ENCODE peak calls at places on chromosomes 4 and X, in ten cellular contexts. U is body of pancreas, J is suprapubic skin, G is stomach, N is endothelial cell of umbilical vein, L is Peyer's patch, H is HCT116, Y is K562, Z is ovary, P is HepG2. O is an unnamed sample. For H3K36me3, the result is how much of the 10 kb centered on the place peaks cover.

GRCh38 chrX:140572724-140573123 is 67.9 kb upstream of the SOX3 start:
- DNase-seq in U (peak), J (no peak), G (peak), N (no peak), L (peak), H (no peak), Y (peak), Z (no peak), P (peak), O (no peak)

GRCh38 chr4:153553155-153553819 is 87.1 kb downstream of the TMEM131L start:
- DNase-seq in U (no peak), J (no peak), G (no peak), N (no peak), L (no peak), H (no peak), Y (no peak), Z (no peak), P (no peak), O (no peak)

GRCh38 chr4:94127707-94128328 is 79.8 kb upstream of the SMARCAD1 start:
- DNase-seq in U (no peak), J (no peak), G (no peak), N (peak), L (no peak), H (peak), Y (peak), Z (no peak), P (peak), O (no peak)

GRCh38 chr4:128958194-128958593 is 135.1 kb downstream of the SCLT1 start:
- DNase-seq in U (no peak), J (no peak), G (no peak), N (no peak), L (no peak), H (no peak), Y (no peak), Z (no peak), P (peak), O (no peak)

GRCh38 chr4:165288226-165288625 is 39.2 kb upstream of the MSMO1 start:
- DNase-seq in U (no peak), J (no peak), G (no peak), N (no peak), L (no peak), H (no peak), Y (no peak), Z (no peak), P (no peak), O (no peak)

GRCh38 chrX:24343719-24344118 is 16.7 kb upstream of the SUPT20HL1 start:
- DNase-seq in U (no peak), J (no peak), G (no peak), N (no peak), L (no peak), H (no peak), Y (no peak), Z (no peak), P (no peak), O (no peak)

GRCh38 chr4:86896596-86896995 is 4.4 kb upstream of the C4orf36 start:
- DNase-seq in U (no peak), J (no peak), G (no peak), N (no peak), L (no peak), H (no peak), Y (no peak), Z (no peak), P (no peak), O (no peak)

GRCh38 chr4:153241970-153242847 is 38.0 kb downstream of the TRIM2 start:
- DNase-seq in U (no peak), J (no peak), G (no peak), N (peak), L (no peak), H (no peak), Y (no peak), Z (no peak), P (peak), O (peak)

GRCh38 chr4:163624727-163625126 is 130.2 kb downstream of the TMA16 start:
- DNase-seq in U (no peak), J (no peak), G (no peak), N (no peak), L (no peak), H (no peak), Y (no peak), Z (no peak), P (no peak), O (no peak)

GRCh38 chr4:5751073-5751917 is 40.3 kb downstream of the EVC start:
- DNase-seq in U (no peak), J (no peak), G (no peak), N (no peak), L (no peak), H (no peak), Y (peak), Z (no peak), P (no peak), O (no peak)

GRCh38 chr4:121243476-121243875 is 79.4 kb upstream of the TNIP3 start:
- DNase-seq in U (no peak), J (no peak), G (no peak), N (no peak), L (no peak), H (no peak), Y (no peak), Z (no peak), P (no peak), O (no peak)

GRCh38 chr4:100206850-100207249 is 16.6 kb upstream of the DDIT4L start:
- DNase-seq in U (no peak), J (no peak), G (no peak), N (no peak), L (no peak), H (no peak), Y (no peak), Z (no peak), P (no peak), O (no peak)

GRCh38 chr4:41142946-41143720 is 71.2 kb downstream of the APBB2 start:
- DNase-seq in U (peak), J (peak), G (peak), N (peak), L (no peak), H (no peak), Y (no peak), Z (peak), P (no peak), O (no peak)

GRCh38 chr4:121472937-121473721 is 92.3 kb upstream of the QRFPR start:
- DNase-seq in U (no peak), J (no peak), G (no peak), N (no peak), L (no peak), H (no peak), Y (no peak), Z (no peak), P (no peak), O (no peak)

GRCh38 chr4:146329042-146329716 is 114.8 kb downstream of the REELD1 start:
- DNase-seq in U (no peak), J (no peak), G (no peak), N (peak), L (no peak), H (no peak), Y (no peak), Z (no peak), P (no peak), O (no peak)

GRCh38 chr4:7649741-7650531 is 215.2 kb upstream of the PSAPL1 start:
- DNase-seq in U (no peak), J (no peak), G (no peak), N (peak), L (peak), H (peak), Y (no peak), Z (no peak), P (no peak), O (no peak)

GRCh38 chrX:74923942-74924448 is 1.3 kb downstream of the NEXMIF start:
- DNase-seq in U (peak), J (no peak), G (no peak), N (no peak), L (peak), H (no peak), Y (no peak), Z (peak), P (no peak), O (peak)
- TF ChIP-seq POLR2A in U (no peak), J (no peak), G (no peak), N (no peak), L (no peak), H (no peak), Y (no peak), Z (no peak), P (no peak), O (no peak)

DNA sequence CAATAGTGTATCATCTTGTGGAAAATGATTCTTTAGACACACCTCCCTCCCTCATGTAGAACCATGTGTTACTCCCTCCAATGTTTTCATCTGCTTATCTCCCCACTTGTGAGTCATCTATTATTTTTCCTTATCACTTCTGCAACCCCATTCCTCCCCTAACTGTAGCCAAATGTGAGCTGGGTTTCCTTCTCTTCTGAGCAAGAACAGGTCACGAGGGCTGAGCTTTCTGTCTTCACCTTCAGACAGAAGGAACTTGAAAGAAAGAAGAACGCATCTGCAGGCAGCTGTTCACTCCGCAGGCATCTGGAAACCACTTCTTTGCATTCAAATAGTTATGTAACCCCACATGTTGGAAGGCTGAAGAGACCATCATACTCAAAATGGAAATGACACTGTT is 1.8 kb downstream of the PPP1R2C start:
- DNase-seq in U (no peak), J (no peak), G (no peak), N (peak), L (peak), H (no peak), Y (no peak), Z (no peak), P (no peak), O (no peak)
- H3K36me3 ChIP-seq in U (under half), J (under half), G (under half), N (under half), L (under half), H (under half), Y (under half), Z (under half), P (under half), O (under half)

GRCh38 chr4:1201851-1202525 is 29.6 kb upstream of the SPON2 start:
- DNase-seq in U (peak), J (peak), G (peak), N (no peak), L (peak), H (no peak), Y (no peak), Z (peak), P (no peak), O (peak)

GRCh38 chr4:1200425-1201035 is 28.1 kb upstream of the SPON2 start:
- DNase-seq in U (peak), J (peak), G (peak), N (no peak), L (peak), H (no peak), Y (peak), Z (peak), P (no peak), O (peak)

GRCh38 chr4:1198070-1198844 is 25.9 kb upstream of the SPON2 start:
- DNase-seq in U (no peak), J (no peak), G (peak), N (no peak), L (peak), H (no peak), Y (no peak), Z (no peak), P (no peak), O (peak)

GRCh38 chr4:1202526-1203378 is 30.4 kb upstream of the SPON2 start:
- DNase-seq in U (no peak), J (no peak), G (peak), N (no peak), L (peak), H (no peak), Y (no peak), Z (no peak), P (no peak), O (no peak)

DNA sequence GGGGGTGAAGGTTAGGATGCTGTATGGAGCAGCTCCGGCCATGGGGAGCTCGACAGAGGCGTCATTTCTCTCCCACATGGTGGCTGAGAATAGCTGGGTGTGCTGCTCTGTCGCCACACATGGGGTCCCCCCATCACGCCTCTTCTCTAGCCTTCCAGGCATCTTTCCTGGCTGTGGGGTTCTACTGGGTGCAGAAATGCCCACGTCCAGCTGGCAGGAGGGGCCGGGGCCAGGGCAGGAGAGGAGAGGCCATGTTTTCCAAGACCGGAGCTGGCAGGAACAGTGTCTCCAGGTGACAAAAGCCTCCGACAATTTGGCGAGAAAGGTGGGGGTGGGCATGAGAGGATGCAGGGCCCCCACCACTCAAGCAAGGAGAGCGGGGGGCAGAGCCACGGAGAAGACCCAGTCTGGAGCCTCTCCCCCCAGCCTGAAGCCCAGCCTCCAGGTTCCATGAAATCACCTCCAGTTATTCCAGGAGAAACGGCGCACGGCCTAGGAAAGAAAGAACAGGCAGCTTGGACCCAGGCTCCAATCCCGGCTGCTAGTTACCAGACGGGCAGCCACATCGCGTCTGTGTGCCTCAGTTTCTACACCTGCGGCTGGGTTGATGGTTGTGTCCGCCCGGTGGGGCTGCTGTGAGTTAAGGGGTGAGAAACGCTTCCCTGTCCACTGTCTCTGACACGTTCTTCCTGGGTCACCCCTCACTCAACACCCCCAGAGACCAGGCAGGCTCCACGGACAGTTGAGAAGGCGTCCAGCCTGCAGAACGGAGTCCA is 27.4 kb upstream of the SPON2 start:
- DNase-seq in U (no peak), J (no peak), G (peak), N (no peak), L (peak), H (no peak), Y (no peak), Z (peak), P (no peak), O (no peak)
- H3K4me3 ChIP-seq in U (no peak), J (no peak), G (peak), N (no peak), L (peak), H (no peak), Y (no peak), Z (no peak), P (no peak), O (no peak)

DNA sequence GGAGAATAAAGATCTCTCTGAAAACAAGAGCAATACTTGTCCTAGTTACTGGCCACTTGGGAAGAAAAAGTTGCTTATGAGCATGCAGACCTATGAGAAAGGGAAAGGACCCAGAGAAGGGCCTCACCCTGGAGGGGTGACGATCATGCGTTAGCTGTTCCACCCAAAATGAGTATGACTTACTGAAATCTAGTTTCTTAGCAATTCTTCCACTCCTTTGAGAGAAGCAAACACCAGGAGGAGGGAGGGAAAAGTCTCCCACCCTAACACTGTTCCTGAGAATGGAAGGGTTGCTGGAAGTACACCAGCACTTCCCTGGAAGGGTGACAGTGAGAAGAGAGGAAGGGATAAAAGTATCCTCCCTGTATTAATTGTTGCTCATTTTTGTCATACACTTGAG is 107.9 kb downstream of the ADGRL3 start:
- DNase-seq in U (no peak), J (no peak), G (no peak), N (no peak), L (no peak), H (no peak), Y (no peak), Z (no peak), P (no peak), O (no peak)
- TF ChIP-seq POLR2A in U (no peak), J (no peak), G (no peak), N (no peak), L (no peak), H (no peak), Y (no peak), Z (no peak), P (no peak), O (no peak)

DNA sequence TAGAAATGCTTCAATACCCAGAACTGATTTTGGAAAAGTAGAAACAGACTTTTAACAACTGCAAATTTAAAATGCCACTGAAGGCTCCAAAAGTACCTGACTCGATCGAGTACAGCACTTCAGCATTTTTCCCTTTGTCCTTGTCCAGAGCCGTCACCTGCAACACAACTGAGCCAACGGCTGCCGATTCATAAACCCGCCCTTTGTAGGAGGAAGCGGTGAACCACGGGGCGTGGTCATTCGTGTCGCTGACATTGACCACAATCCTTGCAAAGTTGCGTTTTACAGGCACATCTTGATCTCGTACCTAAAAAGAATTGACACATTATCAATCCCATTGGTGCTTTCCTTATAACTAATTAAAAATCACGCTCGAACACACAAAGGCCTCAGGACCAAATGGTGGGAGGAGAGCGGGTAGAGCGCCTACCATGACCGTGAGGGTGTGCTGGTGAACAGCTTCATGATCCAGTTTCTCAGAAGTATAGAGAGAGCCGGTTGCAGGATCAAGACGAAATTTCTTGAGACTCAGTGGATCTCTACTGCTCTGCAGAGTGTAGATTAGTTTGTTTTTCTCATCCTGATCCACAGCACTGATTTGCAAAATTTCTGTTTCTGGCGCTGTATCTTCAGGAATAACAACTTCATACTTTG is 72.8 kb upstream of the MTNR1A start:
- DNase-seq in U (no peak), J (no peak), G (no peak), N (no peak), L (no peak), H (no peak), Y (no peak), Z (no peak), P (no peak), O (no peak)
- H3K36me3 ChIP-seq in U (under half), J (half or more), G (under half), N (under half), L (under half), H (half or more), Y (under half), Z (under half), P (half or more), O (under half)

GRCh38 chr4:140158234-140159030 is 4.4 kb upstream of the MAML3 start:
- DNase-seq in U (peak), J (no peak), G (peak), N (peak), L (no peak), H (no peak), Y (no peak), Z (no peak), P (no peak), O (no peak)

GRCh38 chr4:140168936-140169335 is 15.0 kb upstream of the MAML3 start:
- DNase-seq in U (no peak), J (no peak), G (no peak), N (no peak), L (no peak), H (no peak), Y (no peak), Z (no peak), P (no peak), O (no peak)

GRCh38 chr4:140162596-140162995 is 8.6 kb upstream of the MAML3 start:
- DNase-seq in U (no peak), J (no peak), G (no peak), N (peak), L (no peak), H (no peak), Y (no peak), Z (no peak), P (no peak), O (no peak)

GRCh38 chr4:140168474-140168873 is 14.5 kb upstream of the MAML3 start:
- DNase-seq in U (no peak), J (no peak), G (no peak), N (no peak), L (no peak), H (no peak), Y (no peak), Z (no peak), P (no peak), O (no peak)

DNA sequence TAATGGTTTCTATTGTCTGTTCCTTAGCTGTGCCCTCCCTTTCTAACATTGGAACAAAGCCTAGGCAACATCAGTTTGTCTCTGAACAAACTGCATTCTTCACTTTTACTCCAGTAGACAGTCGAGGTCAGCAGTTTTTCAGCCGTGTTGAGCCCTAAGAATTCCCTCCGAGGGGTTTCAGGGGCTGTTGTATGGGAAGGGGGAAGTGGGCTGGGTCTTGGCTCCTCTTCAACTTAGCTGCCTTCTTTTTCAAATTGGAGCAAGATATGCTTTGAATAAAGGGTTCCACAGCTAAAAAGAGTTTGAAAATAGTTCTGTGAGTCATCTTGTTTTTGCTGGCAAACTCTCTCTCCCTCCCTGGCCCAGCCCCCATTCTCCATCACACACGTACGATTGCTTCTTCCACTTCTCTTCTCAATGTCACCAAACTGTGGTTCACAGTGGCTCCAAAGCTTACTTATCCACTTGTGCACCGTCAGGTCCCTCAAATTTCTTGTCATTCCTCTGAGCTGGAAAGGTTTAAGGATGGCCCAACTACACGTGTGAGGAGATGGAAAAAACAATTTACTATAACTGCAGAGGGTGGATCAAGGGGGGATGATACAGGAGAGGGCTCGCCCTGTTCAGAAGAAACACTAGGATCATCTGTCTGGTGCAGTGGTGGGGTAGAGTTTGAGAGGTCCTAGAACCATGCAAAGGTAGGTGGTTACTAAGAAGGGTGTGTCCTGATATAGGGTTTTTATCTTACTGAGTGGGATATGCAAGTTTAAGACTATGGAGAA is 9.2 kb upstream of the MAML3 start:
- DNase-seq in U (no peak), J (no peak), G (no peak), N (peak), L (no peak), H (no peak), Y (no peak), Z (peak), P (no peak), O (no peak)
- H3K4me3 ChIP-seq in U (no peak), J (peak), G (no peak), N (no peak), L (no peak), H (no peak), Y (no peak), Z (no peak), P (no peak), O (no peak)

O was measured in heart left ventricle.